ENCODE peak calls at places on chromosomes 4 and X, in five cellular contexts. One of them, this sample, is unnamed. For H3K27me3, the result is how much of the 10 kb centered on the place peaks cover.

GRCh38 chrX:137081239-137081638 is 47.4 kb upstream of the GPR101 start:
- DNase-seq in CD4-positive, CD25-positive, alpha-beta regulatory T cell: no peak
- DNase-seq in neuronal stem cell: no peak
- DNase-seq in transverse colon: no peak
- DNase-seq in gastrocnemius medialis: no peak
- DNase-seq in this sample: no peak

GRCh38 chr4:158327525-158327924 is 117.2 kb downstream of the TMEM144 start:
- DNase-seq in neuronal stem cell: peak
- DNase-seq in CD4-positive, CD25-positive, alpha-beta regulatory T cell: no peak
- DNase-seq in gastrocnemius medialis: no peak
- DNase-seq in transverse colon: no peak
- DNase-seq in this sample: no peak

GRCh38 chr4:142264961-142265360 is 581.1 kb downstream of the INPP4B start:
- DNase-seq in gastrocnemius medialis: no peak
- DNase-seq in CD4-positive, CD25-positive, alpha-beta regulatory T cell: no peak
- DNase-seq in transverse colon: no peak
- DNase-seq in neuronal stem cell: no peak
- DNase-seq in this sample: no peak

GRCh38 chr4:51906167-51906647 is 63.3 kb downstream of the DCUN1D4 start:
- DNase-seq in transverse colon: no peak
- DNase-seq in CD4-positive, CD25-positive, alpha-beta regulatory T cell: no peak
- DNase-seq in neuronal stem cell: no peak
- DNase-seq in gastrocnemius medialis: no peak
- DNase-seq in this sample: no peak

GRCh38 chr4:127975121-127975770 is 10.0 kb downstream of the ABHD18 start:
- DNase-seq in transverse colon: no peak
- DNase-seq in CD4-positive, CD25-positive, alpha-beta regulatory T cell: no peak
- DNase-seq in neuronal stem cell: no peak
- DNase-seq in gastrocnemius medialis: no peak
- DNase-seq in this sample: no peak

GRCh38 chr4:105994061-105994460 is 98.8 kb downstream of the NPNT start:
- DNase-seq in neuronal stem cell: no peak
- DNase-seq in gastrocnemius medialis: no peak
- DNase-seq in CD4-positive, CD25-positive, alpha-beta regulatory T cell: no peak
- DNase-seq in transverse colon: no peak
- DNase-seq in this sample: no peak

GRCh38 chr4:80077639-80078038 is 4.6 kb upstream of the ANTXR2 start:
- DNase-seq in CD4-positive, CD25-positive, alpha-beta regulatory T cell: peak
- DNase-seq in transverse colon: no peak
- DNase-seq in neuronal stem cell: no peak
- DNase-seq in gastrocnemius medialis: no peak
- DNase-seq in this sample: no peak

GRCh38 chr4:143358923-143359694 is 22.4 kb downstream of the GAB1 start:
- DNase-seq in gastrocnemius medialis: no peak
- DNase-seq in transverse colon: peak
- DNase-seq in neuronal stem cell: no peak
- DNase-seq in CD4-positive, CD25-positive, alpha-beta regulatory T cell: no peak
- DNase-seq in this sample: peak

GRCh38 chr4:155891058-155891457 is 12.4 kb upstream of the TDO2 start:
- DNase-seq in gastrocnemius medialis: no peak
- DNase-seq in neuronal stem cell: no peak
- DNase-seq in CD4-positive, CD25-positive, alpha-beta regulatory T cell: no peak
- DNase-seq in transverse colon: no peak
- DNase-seq in this sample: no peak

GRCh38 chr4:143773998-143774898 is 73.8 kb upstream of the FREM3 start:
- DNase-seq in gastrocnemius medialis: no peak
- DNase-seq in transverse colon: peak
- DNase-seq in neuronal stem cell: peak
- DNase-seq in CD4-positive, CD25-positive, alpha-beta regulatory T cell: no peak
- DNase-seq in this sample: peak

GRCh38 chr4:13933163-13933562 is 305.6 kb upstream of the BOD1L1 start:
- DNase-seq in gastrocnemius medialis: no peak
- DNase-seq in neuronal stem cell: no peak
- DNase-seq in transverse colon: no peak
- DNase-seq in CD4-positive, CD25-positive, alpha-beta regulatory T cell: no peak
- DNase-seq in this sample: no peak

GRCh38 chr4:30835044-30835443 is 114.9 kb downstream of the PCDH7 start:
- DNase-seq in gastrocnemius medialis: no peak
- DNase-seq in neuronal stem cell: no peak
- DNase-seq in transverse colon: no peak
- DNase-seq in CD4-positive, CD25-positive, alpha-beta regulatory T cell: no peak
- DNase-seq in this sample: no peak

GRCh38 chr4:8182858-8183725 is 16.0 kb upstream of the SH3TC1 start:
- DNase-seq in transverse colon: peak
- DNase-seq in CD4-positive, CD25-positive, alpha-beta regulatory T cell: no peak
- DNase-seq in gastrocnemius medialis: peak
- DNase-seq in neuronal stem cell: no peak
- DNase-seq in this sample: no peak

GRCh38 chr4:3671571-3672464 is 94.4 kb upstream of the ADRA2C start:
- DNase-seq in neuronal stem cell: no peak
- DNase-seq in gastrocnemius medialis: no peak
- DNase-seq in CD4-positive, CD25-positive, alpha-beta regulatory T cell: no peak
- DNase-seq in transverse colon: no peak
- DNase-seq in this sample: no peak

GRCh38 chrX:148573119-148573518 is 72.7 kb downstream of the AFF2 start:
- DNase-seq in neuronal stem cell: no peak
- DNase-seq in gastrocnemius medialis: no peak
- DNase-seq in transverse colon: no peak
- DNase-seq in CD4-positive, CD25-positive, alpha-beta regulatory T cell: no peak
- DNase-seq in this sample: no peak

GRCh38 chr4:169089004-169089403 is 78.9 kb upstream of the CBR4 start:
- DNase-seq in neuronal stem cell: no peak
- DNase-seq in CD4-positive, CD25-positive, alpha-beta regulatory T cell: no peak
- DNase-seq in transverse colon: no peak
- DNase-seq in gastrocnemius medialis: no peak
- DNase-seq in this sample: no peak

GRCh38 chr4:41258783-41259182 is 2.1 kb downstream of the UCHL1 start:
- DNase-seq in neuronal stem cell: no peak
- DNase-seq in gastrocnemius medialis: no peak
- DNase-seq in CD4-positive, CD25-positive, alpha-beta regulatory T cell: no peak
- DNase-seq in transverse colon: no peak
- DNase-seq in this sample: no peak

GRCh38 chr4:68167706-68168105 is 38.0 kb upstream of the TMPRSS11F start:
- DNase-seq in transverse colon: no peak
- DNase-seq in CD4-positive, CD25-positive, alpha-beta regulatory T cell: no peak
- DNase-seq in gastrocnemius medialis: no peak
- DNase-seq in neuronal stem cell: no peak
- DNase-seq in this sample: no peak

GRCh38 chr4:24984602-24985532 is 45.9 kb downstream of the LGI2 start:
- DNase-seq in gastrocnemius medialis: no peak
- DNase-seq in neuronal stem cell: no peak
- DNase-seq in CD4-positive, CD25-positive, alpha-beta regulatory T cell: no peak
- DNase-seq in transverse colon: no peak
- DNase-seq in this sample: no peak

GRCh38 chr4:164716901-164717300 is 37.0 kb upstream of the SMIM31 start:
- DNase-seq in neuronal stem cell: no peak
- DNase-seq in transverse colon: no peak
- DNase-seq in CD4-positive, CD25-positive, alpha-beta regulatory T cell: no peak
- DNase-seq in gastrocnemius medialis: peak
- DNase-seq in this sample: no peak

GRCh38 chrX:8868070-8868795 is 67.0 kb upstream of the FAM9A start:
- DNase-seq in neuronal stem cell: no peak
- DNase-seq in transverse colon: no peak
- DNase-seq in CD4-positive, CD25-positive, alpha-beta regulatory T cell: no peak
- DNase-seq in gastrocnemius medialis: no peak
- DNase-seq in this sample: no peak

GRCh38 chr4:30600246-30600645 is 119.9 kb upstream of the PCDH7 start:
- DNase-seq in CD4-positive, CD25-positive, alpha-beta regulatory T cell: no peak
- DNase-seq in gastrocnemius medialis: no peak
- DNase-seq in transverse colon: no peak
- DNase-seq in neuronal stem cell: peak
- DNase-seq in this sample: no peak

GRCh38 chrX:68504237-68504636 is 5.4 kb downstream of the YIPF6 start:
- DNase-seq in gastrocnemius medialis: no peak
- DNase-seq in neuronal stem cell: no peak
- DNase-seq in CD4-positive, CD25-positive, alpha-beta regulatory T cell: peak
- DNase-seq in transverse colon: no peak
- DNase-seq in this sample: peak

GRCh38 chr4:102263024-102263787 is 82.1 kb downstream of the SLC39A8 start:
- DNase-seq in neuronal stem cell: peak
- DNase-seq in CD4-positive, CD25-positive, alpha-beta regulatory T cell: no peak
- DNase-seq in transverse colon: no peak
- DNase-seq in gastrocnemius medialis: no peak
- DNase-seq in this sample: no peak

GRCh38 chrX:44961817-44962607 is 89.0 kb downstream of the KDM6A start:
- DNase-seq in CD4-positive, CD25-positive, alpha-beta regulatory T cell: no peak
- DNase-seq in gastrocnemius medialis: no peak
- DNase-seq in transverse colon: no peak
- DNase-seq in neuronal stem cell: no peak
- DNase-seq in this sample: peak
- H3K4me3 ChIP-seq in CD4-positive, CD25-positive, alpha-beta regulatory T cell: peak
- H3K4me3 ChIP-seq in gastrocnemius medialis: no peak
- H3K4me3 ChIP-seq in transverse colon: no peak
- H3K4me3 ChIP-seq in neuronal stem cell: no peak
- H3K4me3 ChIP-seq in this sample: no peak

DNA sequence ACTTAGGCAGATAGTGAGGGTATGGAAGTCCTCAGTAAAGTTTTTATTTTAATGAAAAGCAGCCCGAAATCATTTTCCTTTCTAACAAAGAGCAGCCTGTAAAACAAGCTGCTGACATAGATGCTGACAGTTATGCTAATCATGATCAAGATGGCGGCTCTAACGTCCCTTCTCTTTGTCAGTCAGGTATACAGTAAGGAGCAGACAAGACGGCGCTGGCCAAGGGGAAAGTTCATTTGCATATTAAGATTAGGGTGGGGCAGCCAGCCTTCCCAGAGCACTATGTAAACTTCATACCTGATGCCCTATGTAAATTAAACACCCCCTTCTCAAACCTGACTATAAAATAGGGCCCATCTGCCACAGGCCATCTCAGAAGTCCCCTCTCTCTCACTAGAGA is 76.9 kb downstream of the MAGEB10 start:
- DNase-seq in neuronal stem cell: no peak
- DNase-seq in transverse colon: no peak
- DNase-seq in CD4-positive, CD25-positive, alpha-beta regulatory T cell: no peak
- DNase-seq in gastrocnemius medialis: no peak
- DNase-seq in this sample: no peak
- H3K27me3 ChIP-seq in neuronal stem cell: under half
- H3K27me3 ChIP-seq in transverse colon: under half
- H3K27me3 ChIP-seq in CD4-positive, CD25-positive, alpha-beta regulatory T cell: under half
- H3K27me3 ChIP-seq in gastrocnemius medialis: under half
- H3K27me3 ChIP-seq in this sample: under half

GRCh38 chr4:16897351-16897750 is 1.1 kb downstream of the LDB2 start:
- DNase-seq in transverse colon: no peak
- DNase-seq in neuronal stem cell: no peak
- DNase-seq in gastrocnemius medialis: no peak
- DNase-seq in CD4-positive, CD25-positive, alpha-beta regulatory T cell: no peak
- DNase-seq in this sample: no peak

GRCh38 chr4:16900325-16900724 is 1.9 kb upstream of the LDB2 start:
- DNase-seq in transverse colon: no peak
- DNase-seq in gastrocnemius medialis: no peak
- DNase-seq in CD4-positive, CD25-positive, alpha-beta regulatory T cell: no peak
- DNase-seq in neuronal stem cell: no peak
- DNase-seq in this sample: no peak

GRCh38 chr4:16897991-16898827 is at the start of gene LDB2:
- DNase-seq in neuronal stem cell: peak
- DNase-seq in CD4-positive, CD25-positive, alpha-beta regulatory T cell: no peak
- DNase-seq in transverse colon: peak
- DNase-seq in gastrocnemius medialis: peak
- DNase-seq in this sample: no peak

GRCh38 chr4:16894406-16894805 is 4.0 kb downstream of the LDB2 start:
- DNase-seq in transverse colon: no peak
- DNase-seq in gastrocnemius medialis: no peak
- DNase-seq in neuronal stem cell: no peak
- DNase-seq in CD4-positive, CD25-positive, alpha-beta regulatory T cell: no peak
- DNase-seq in this sample: no peak

GRCh38 chr4:16896871-16897270 is 1.6 kb downstream of the LDB2 start:
- DNase-seq in CD4-positive, CD25-positive, alpha-beta regulatory T cell: no peak
- DNase-seq in gastrocnemius medialis: no peak
- DNase-seq in transverse colon: no peak
- DNase-seq in neuronal stem cell: no peak
- DNase-seq in this sample: no peak
- H3K4me3 ChIP-seq in CD4-positive, CD25-positive, alpha-beta regulatory T cell: no peak
- H3K4me3 ChIP-seq in gastrocnemius medialis: peak
- H3K4me3 ChIP-seq in transverse colon: peak
- H3K4me3 ChIP-seq in neuronal stem cell: no peak
- H3K4me3 ChIP-seq in this sample: no peak

GRCh38 chr4:6441758-6442157 is 30.7 kb downstream of the PPP2R2C start:
- DNase-seq in gastrocnemius medialis: no peak
- DNase-seq in CD4-positive, CD25-positive, alpha-beta regulatory T cell: no peak
- DNase-seq in neuronal stem cell: no peak
- DNase-seq in transverse colon: no peak
- DNase-seq in this sample: no peak

GRCh38 chr4:6444587-6444986 is 27.8 kb downstream of the PPP2R2C start:
- DNase-seq in neuronal stem cell: no peak
- DNase-seq in CD4-positive, CD25-positive, alpha-beta regulatory T cell: no peak
- DNase-seq in gastrocnemius medialis: no peak
- DNase-seq in transverse colon: no peak
- DNase-seq in this sample: no peak

GRCh38 chr4:6441202-6441582 is 31.2 kb downstream of the PPP2R2C start:
- DNase-seq in neuronal stem cell: no peak
- DNase-seq in transverse colon: no peak
- DNase-seq in CD4-positive, CD25-positive, alpha-beta regulatory T cell: no peak
- DNase-seq in gastrocnemius medialis: no peak
- DNase-seq in this sample: no peak

GRCh38 chr4:6442555-6442954 is 29.9 kb downstream of the PPP2R2C start:
- DNase-seq in gastrocnemius medialis: no peak
- DNase-seq in neuronal stem cell: no peak
- DNase-seq in transverse colon: no peak
- DNase-seq in CD4-positive, CD25-positive, alpha-beta regulatory T cell: no peak
- DNase-seq in this sample: no peak

DNA sequence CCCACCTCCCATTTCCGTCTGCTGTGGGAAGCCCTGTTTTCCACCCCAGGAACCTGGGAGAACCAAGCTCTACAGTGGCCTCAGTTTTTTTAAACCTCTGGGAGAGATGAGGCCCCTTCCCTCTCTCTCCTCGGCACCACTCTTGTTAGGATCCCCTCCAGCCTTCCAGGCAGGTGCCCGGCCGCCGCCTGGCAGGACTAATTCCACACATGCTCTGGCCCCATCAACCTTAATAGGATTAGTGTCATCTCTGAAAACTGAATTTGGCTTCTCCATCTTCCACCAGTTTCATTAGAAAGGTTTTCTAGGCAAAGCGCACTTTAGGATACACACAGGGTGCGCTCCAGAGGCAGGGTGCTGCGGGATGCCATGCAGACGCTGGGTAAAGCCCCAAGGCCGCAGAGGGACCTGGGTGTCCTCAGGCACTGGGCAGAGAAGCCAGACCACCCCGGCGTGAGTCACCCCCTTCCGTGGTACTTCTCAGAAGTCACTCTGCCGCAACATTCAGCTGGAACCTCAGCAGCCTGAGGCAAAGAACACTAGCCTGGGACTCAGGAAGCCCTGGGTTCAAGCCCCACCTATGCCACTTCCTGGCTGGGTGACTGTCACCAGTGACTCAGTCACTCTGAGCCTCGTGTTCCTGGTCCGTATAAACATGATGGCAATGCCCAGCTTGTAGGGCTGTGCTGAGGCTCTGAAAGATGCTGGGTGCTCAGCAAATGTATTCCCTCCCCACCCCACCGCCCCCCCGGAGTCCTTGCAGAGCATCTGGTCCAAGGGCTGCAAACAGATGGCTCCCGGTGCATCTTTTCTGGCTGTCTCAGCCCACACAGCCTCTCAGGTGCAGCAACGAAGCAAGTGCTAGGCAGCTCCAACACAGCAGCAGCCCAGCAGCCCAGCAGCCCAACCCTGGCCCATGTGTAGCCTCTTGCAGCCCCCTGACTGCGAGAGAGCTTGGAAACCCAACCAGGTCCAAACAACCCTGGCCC is 29.1 kb downstream of the PPP2R2C start:
- DNase-seq in transverse colon: no peak
- DNase-seq in gastrocnemius medialis: no peak
- DNase-seq in CD4-positive, CD25-positive, alpha-beta regulatory T cell: no peak
- DNase-seq in neuronal stem cell: no peak
- DNase-seq in this sample: no peak
- H3K27me3 ChIP-seq in transverse colon: under half
- H3K27me3 ChIP-seq in gastrocnemius medialis: under half
- H3K27me3 ChIP-seq in CD4-positive, CD25-positive, alpha-beta regulatory T cell: under half
- H3K27me3 ChIP-seq in neuronal stem cell: under half
- H3K27me3 ChIP-seq in this sample: under half

This sample was measured in CD4-positive, alpha-beta memory T cell.